ENCODE peak calls at places on chromosomes 5 and 9, in four cellular contexts. Z is T1000; S is activated CD8-positive, alpha-beta memory T cell treated with anti-CD3 and anti-CD28 coated beads for 48 hours; J is EH. Y is an unnamed sample.
A peak's percentile ranks its signal among the peaks of the same experiment; 100 is the strongest.

GRCh38 chr5:123472150-123472549 is 39.8 kb upstream of the CSNK1G3 start:
- DNase-seq in J (no peak), S (no peak), Z (no peak), Y (no peak)

GRCh38 chr9:136665111-136665703 is 2.5 kb downstream of the EGFL7 start:
- DNase-seq in J (peak; percentile 27), S (no peak), Z (no peak), Y (no peak)

GRCh38 chr5:145579336-145579735 is 255.8 kb downstream of the PRELID2 start:
- DNase-seq in S (no peak), J (no peak), Z (no peak), Y (no peak)

GRCh38 chr9:124037790-124038189 is 26.2 kb downstream of the LHX2 start:
- DNase-seq in S (no peak), J (no peak), Z (no peak), Y (no peak)

GRCh38 chr5:58407042-58407709 is 52.7 kb downstream of the PLK2 start:
- DNase-seq in J (peak; percentile 84), Z (no peak), S (no peak), Y (no peak)

GRCh38 chr5:170623576-170624181 is 119.9 kb downstream of the KCNIP1 start:
- DNase-seq in Z (no peak), J (peak; percentile 64), S (no peak), Y (peak; percentile 18)

GRCh38 chr9:124355941-124356744 is 59.1 kb downstream of the PSMB7 start:
- DNase-seq in Z (no peak), J (no peak), S (no peak), Y (no peak)

GRCh38 chr9:91307279-91307678 is 54.4 kb downstream of the AUH start:
- DNase-seq in Z (no peak), S (no peak), J (no peak), Y (no peak)

GRCh38 chr5:36569456-36569855 is 37.0 kb upstream of the SLC1A3 start:
- DNase-seq in J (no peak), Z (no peak), S (no peak), Y (no peak)

GRCh38 chr5:176466245-176466871 is 18.2 kb downstream of the FAF2 start:
- DNase-seq in S (no peak), Z (no peak), J (peak; percentile 87), Y (no peak)

Y was measured in prostate gland.